ENCODE peak calls at places on chromosomes 11 and 22, in four cellular contexts. One of them, this sample, is unnamed.

GRCh38 chr11:69358398-69359080 is 64.6 kb downstream of the MYEOV start:
- DNase-seq in keratinocyte: no peak
- DNase-seq in mucosa of descending colon: no peak
- DNase-seq in stromal cell of bone marrow: no peak
- DNase-seq in this sample: no peak

GRCh38 chr11:64536396-64536935 is 54.6 kb upstream of the SLC22A12 start:
- DNase-seq in keratinocyte: no peak
- DNase-seq in mucosa of descending colon: no peak
- DNase-seq in stromal cell of bone marrow: peak
- DNase-seq in this sample: no peak

GRCh38 chr11:77186302-77186701 is 58.3 kb downstream of the MYO7A start:
- DNase-seq in keratinocyte: no peak
- DNase-seq in mucosa of descending colon: no peak
- DNase-seq in stromal cell of bone marrow: no peak
- DNase-seq in this sample: no peak

GRCh38 chr11:35555238-35555887 is 29.9 kb upstream of the PAMR1 start:
- DNase-seq in keratinocyte: no peak
- DNase-seq in mucosa of descending colon: no peak
- DNase-seq in stromal cell of bone marrow: no peak
- DNase-seq in this sample: peak

GRCh38 chr22:50600967-50601668 is 525 bp downstream of the MAPK8IP2 start:
- DNase-seq in keratinocyte: no peak
- DNase-seq in mucosa of descending colon: peak
- DNase-seq in stromal cell of bone marrow: no peak
- DNase-seq in this sample: no peak

GRCh38 chr11:38365274-38365673 is 1767.2 kb upstream of the RAG2 start:
- DNase-seq in keratinocyte: no peak
- DNase-seq in mucosa of descending colon: no peak
- DNase-seq in stromal cell of bone marrow: no peak
- DNase-seq in this sample: no peak

GRCh38 chr22:31082606-31083376 is 1.7 kb downstream of the SMTN start:
- DNase-seq in keratinocyte: no peak
- DNase-seq in mucosa of descending colon: peak
- DNase-seq in stromal cell of bone marrow: no peak
- DNase-seq in this sample: peak

GRCh38 chr11:91220476-91221202 is 997.8 kb upstream of the CHORDC1 start:
- DNase-seq in keratinocyte: no peak
- DNase-seq in mucosa of descending colon: no peak
- DNase-seq in stromal cell of bone marrow: peak
- DNase-seq in this sample: no peak

GRCh38 chr11:47408598-47409439 is 429 bp downstream of the SLC39A13 start:
- DNase-seq in keratinocyte: peak
- DNase-seq in mucosa of descending colon: no peak
- DNase-seq in stromal cell of bone marrow: peak
- DNase-seq in this sample: peak

GRCh38 chr22:26848244-26848920 is 191.0 kb downstream of the MIAT start:
- DNase-seq in keratinocyte: no peak
- DNase-seq in mucosa of descending colon: no peak
- DNase-seq in stromal cell of bone marrow: peak
- DNase-seq in this sample: no peak

This sample was measured in GM04504.